ENCODE peak calls at places on chromosomes 4 and X, in seven cellular contexts. K is IMR-90, L is neuronal stem cell, R is mesenchymal stem cell, H is H9, O is H1, W is trophoblast cell. B is an unnamed sample.

GRCh38 chr4:138522366-138522765 is 280.2 kb upstream of the SLC7A11 start:
- DNase-seq in W (peak; percentile 51), K (peak; percentile 40), L (no peak), H (peak; percentile 31), R (peak; percentile 29), O (no peak), B (peak; percentile 54)

GRCh38 chrX:72169008-72169728 is 12.4 kb upstream of the PIN4 start:
- DNase-seq in W (no peak), K (no peak), O (no peak), L (no peak), R (no peak), H (no peak), B (no peak)

GRCh38 chrX:103918584-103919335 is 43.7 kb upstream of the TMSB15B start:
- DNase-seq in H (peak; percentile 86), K (peak; percentile 59), L (peak; percentile 65), R (peak; percentile 81), W (peak; percentile 56), O (peak; percentile 65), B (peak; percentile 84)

GRCh38 chrX:116272881-116273280 is 102.3 kb downstream of the AGTR2 start:
- DNase-seq in L (no peak), K (no peak), R (no peak), O (no peak), H (no peak), W (peak; percentile 34), B (no peak)

GRCh38 chr4:7974425-7974824 is 34.8 kb upstream of the AFAP1 start:
- DNase-seq in L (no peak), O (no peak), H (no peak), K (no peak), W (no peak), R (no peak), B (no peak)

GRCh38 chr4:36316544-36317082 is 35.2 kb downstream of the DTHD1 start:
- DNase-seq in L (no peak), O (no peak), R (no peak), W (peak; percentile 63), K (peak; percentile 27), H (no peak), B (no peak)

GRCh38 chr4:14925471-14925870 is 76.8 kb upstream of the CPEB2 start:
- DNase-seq in W (no peak), O (no peak), K (no peak), L (no peak), H (no peak), R (no peak), B (no peak)

GRCh38 chrX:37921758-37922157 is 74.4 kb upstream of the DYNLT3 start:
- DNase-seq in L (no peak), W (no peak), R (peak; percentile 22), K (peak; percentile 66), H (no peak), O (no peak), B (no peak)

GRCh38 chr4:140130677-140131076 is 23.3 kb downstream of the MAML3 start:
- DNase-seq in H (no peak), O (no peak), W (peak; percentile 78), L (no peak), R (no peak), K (peak; percentile 83), B (no peak)

GRCh38 chr4:94570558-94570957 is 118.8 kb downstream of the PDLIM5 start:
- DNase-seq in H (no peak), R (peak; percentile 81), O (no peak), W (no peak), L (no peak), K (no peak), B (no peak)

GRCh38 chr4:31461425-31461824 is 741.3 kb downstream of the PCDH7 start:
- DNase-seq in O (no peak), L (no peak), H (no peak), K (no peak), W (no peak), R (peak; percentile 1), B (no peak)

GRCh38 chr4:1240721-1241465 is 8.0 kb downstream of the CTBP1 start:
- DNase-seq in K (no peak), W (no peak), H (no peak), L (no peak), O (no peak), R (no peak), B (no peak)

GRCh38 chrX:68762649-68763268 is 66.1 kb upstream of the EFNB1 start:
- DNase-seq in H (no peak), O (no peak), R (no peak), L (no peak), K (no peak), W (no peak), B (no peak)
- H3K27me3 ChIP-seq in H (no peaks in the 10 kb centered on the region), O (no peaks in the 10 kb centered on the region), R (peaks cover 83% of the 10 kb centered on the region), L (no peaks in the 10 kb centered on the region), K (peaks cover 36% of the 10 kb centered on the region), W (no peaks in the 10 kb centered on the region), B (no peaks in the 10 kb centered on the region)

GRCh38 chr4:152849350-152849749 is 69.6 kb downstream of the ARFIP1 start:
- DNase-seq in L (no peak), W (no peak), R (no peak), H (no peak), O (no peak), K (no peak), B (no peak)
- H3K4me2 ChIP-seq in L (no peak overlapping the region), W (no peak overlapping the region), R (no peak overlapping the region), H (peak overlapping the region; percentile 32), O (no peak overlapping the region), K (no peak overlapping the region), B (no peak overlapping the region)

GRCh38 chr4:62881210-62881609 is 1528.0 kb downstream of the TECRL start:
- DNase-seq in K (no peak), H (no peak), R (no peak), W (no peak), L (no peak), O (no peak), B (no peak)
- H3K23ac ChIP-seq in K (no peak overlapping the region), H (no peak overlapping the region), R (no peak overlapping the region), W (no peak overlapping the region), L (no peak overlapping the region), O (no peak overlapping the region), B (no peak overlapping the region)

GRCh38 chr4:6115746-6116586 is 84.4 kb downstream of the JAKMIP1 start:
- DNase-seq in H (no peak), K (no peak), O (no peak), W (no peak), R (no peak), L (no peak), B (no peak)
- H3K27me3 ChIP-seq in H (no peaks in the 10 kb centered on the region), K (peaks cover 2% of the 10 kb centered on the region), O (no peaks in the 10 kb centered on the region), W (no peaks in the 10 kb centered on the region), R (peaks cover 50% of the 10 kb centered on the region), L (no peaks in the 10 kb centered on the region), B (no peaks in the 10 kb centered on the region)

GRCh38 chr4:102614801-102615200 is 113.6 kb downstream of the NFKB1 start:
- DNase-seq in L (no peak), H (peak; percentile 56), O (no peak), W (no peak), R (no peak), K (no peak), B (peak; percentile 70)
- H3K4me2 ChIP-seq in L (no peak overlapping the region), H (no peak overlapping the region), O (no peak overlapping the region), W (no peak overlapping the region), R (no peak overlapping the region), K (no peak overlapping the region), B (no peak overlapping the region)

GRCh38 chr4:185066179-185066578 is 47.9 kb downstream of the HELT start:
- DNase-seq in R (no peak), O (no peak), K (no peak), W (no peak), H (no peak), L (no peak), B (peak; percentile 16)
- H3K23ac ChIP-seq in R (no peak overlapping the region), O (no peak overlapping the region), K (no peak overlapping the region), W (no peak overlapping the region), H (no peak overlapping the region), L (no peak overlapping the region), B (no peak overlapping the region)

GRCh38 chrX:12249997-12250396 is 111.7 kb downstream of the FRMPD4 start:
- DNase-seq in R (no peak), L (no peak), W (no peak), O (no peak), H (no peak), K (peak; percentile 45), B (no peak)
- H3K27me3 ChIP-seq in R (no peaks in the 10 kb centered on the region), L (no peaks in the 10 kb centered on the region), W (no peaks in the 10 kb centered on the region), O (no peaks in the 10 kb centered on the region), H (no peaks in the 10 kb centered on the region), K (no peaks in the 10 kb centered on the region), B (no peaks in the 10 kb centered on the region)

GRCh38 chr4:25621027-25621930 is 34.4 kb upstream of the SLC34A2 start:
- DNase-seq in W (peak; percentile 95), O (no peak), R (no peak), H (no peak), L (peak; percentile 63), K (no peak), B (no peak)

GRCh38 chr4:25619601-25620000 is 36.0 kb upstream of the SLC34A2 start:
- DNase-seq in W (no peak), L (no peak), R (no peak), O (no peak), H (no peak), K (no peak), B (no peak)
- H3K4me2 ChIP-seq in W (no peak overlapping the region), L (no peak overlapping the region), R (no peak overlapping the region), O (no peak overlapping the region), H (no peak overlapping the region), K (no peak overlapping the region), B (no peak overlapping the region)

DNA sequence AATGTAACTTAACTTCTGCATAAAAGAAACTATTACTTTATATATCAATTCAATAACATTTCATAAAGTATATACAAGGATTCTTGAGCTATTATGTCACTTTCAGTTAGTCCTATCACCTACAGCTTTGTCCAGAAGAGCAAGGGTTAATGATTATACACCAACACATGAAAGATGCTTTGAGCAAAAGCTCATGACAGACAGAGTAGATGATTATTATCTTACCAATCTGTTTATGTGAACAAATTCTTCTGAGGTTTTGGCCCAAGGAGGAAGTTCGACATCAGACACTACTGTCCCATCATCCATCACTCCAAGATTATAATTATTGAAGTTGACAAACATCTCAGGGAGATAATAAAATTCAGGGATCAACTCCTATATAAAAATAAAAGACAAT is 166.7 kb upstream of the MAB21L2 start:
- DNase-seq in W (no peak), O (no peak), R (peak; percentile 5), K (peak; percentile 42), H (no peak), L (no peak), B (no peak)
- H3K23ac ChIP-seq in W (no peak overlapping the region), O (no peak overlapping the region), R (no peak overlapping the region), K (no peak overlapping the region), H (no peak overlapping the region), L (no peak overlapping the region), B (no peak overlapping the region)

DNA sequence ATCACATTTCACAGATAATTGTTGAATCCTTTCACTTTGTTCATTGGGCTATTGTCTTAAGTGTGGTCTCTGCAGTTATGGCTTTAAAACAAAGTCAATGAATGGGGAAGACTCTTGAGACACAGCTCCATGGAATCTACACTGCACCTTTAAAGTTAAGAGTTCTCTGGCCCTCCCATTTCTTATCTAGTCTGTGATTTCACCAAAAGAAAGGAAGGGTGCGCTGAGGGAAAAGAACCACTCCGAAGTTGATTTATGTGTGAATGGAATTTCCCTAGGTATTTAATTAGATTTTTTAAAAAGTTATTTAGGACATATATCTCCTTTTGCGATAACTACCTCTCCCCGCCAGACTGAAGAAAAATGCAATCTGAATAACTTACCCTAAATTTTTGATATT is 2.5 kb downstream of the SEPTIN11 start:
- DNase-seq in W (no peak), R (no peak), H (no peak), O (no peak), K (no peak), L (no peak), B (no peak)
- H3K27me3 ChIP-seq in W (no peaks in the 10 kb centered on the region), R (no peaks in the 10 kb centered on the region), H (no peaks in the 10 kb centered on the region), O (peaks cover 7% of the 10 kb centered on the region), K (no peaks in the 10 kb centered on the region), L (no peaks in the 10 kb centered on the region), B (no peaks in the 10 kb centered on the region)

B was measured in mesendoderm.